ENCODE peak calls at places on chromosomes 7 and 10, in six cellular contexts. Q is neural progenitor cell; O is fibroblast of the conjunctiva; T is hepatocyte; M is activated T-cell treated with anti-CD3 and anti-CD28 coated beads, Interleukin-2, amount 50 U/mL, for 4 hours; R is activated CD8-positive, alpha-beta memory T cell treated with anti-CD3 and anti-CD28 coated beads for 1 hour. I is an unnamed sample.

GRCh38 chr7:109639561-109639960 is 1069.9 kb downstream of the DNAJB9 start:
- DNase-seq in T (no peak), M (no peak), Q (no peak), R (no peak), O (no peak), I (peak)

GRCh38 chr10:132139526-132139925 is 47.2 kb upstream of the DPYSL4 start:
- DNase-seq in R (no peak), O (no peak), Q (no peak), M (no peak), T (no peak), I (no peak)

GRCh38 chr10:85995791-85996190 is 370.8 kb downstream of the GRID1 start:
- DNase-seq in T (peak), M (no peak), Q (peak), O (no peak), R (no peak), I (no peak)

GRCh38 chr7:47132471-47132870 is 449.4 kb downstream of the TNS3 start:
- DNase-seq in Q (no peak), O (no peak), R (no peak), T (no peak), M (no peak), I (no peak)

GRCh38 chr10:7322623-7323022 is 88.2 kb downstream of the SFMBT2 start:
- DNase-seq in Q (no peak), M (no peak), T (no peak), R (no peak), O (no peak), I (no peak)

GRCh38 chr10:126225672-126226007 is 162.6 kb downstream of the ADAM12 start:
- DNase-seq in R (no peak), Q (no peak), T (no peak), M (no peak), O (no peak), I (no peak)

GRCh38 chr10:91163709-91164474 is 56.6 kb upstream of the PCGF5 start:
- DNase-seq in Q (peak), M (peak), T (peak), O (peak), R (peak), I (peak)

GRCh38 chr7:137801003-137801402 is 45.8 kb downstream of the DGKI start:
- DNase-seq in R (no peak), T (no peak), O (no peak), Q (no peak), M (no peak), I (no peak)

GRCh38 chr7:150875791-150876190 is 23.5 kb downstream of the AOC1 start:
- DNase-seq in O (no peak), Q (no peak), T (no peak), M (no peak), R (no peak), I (peak)

GRCh38 chr7:80155374-80155773 is 20.7 kb downstream of the GNAI1 start:
- DNase-seq in Q (no peak), T (no peak), R (no peak), O (no peak), M (no peak), I (no peak)

GRCh38 chr10:8468477-8468876 is 414.0 kb downstream of the GATA3 start:
- DNase-seq in R (no peak), O (no peak), T (no peak), Q (no peak), M (no peak), I (no peak)

GRCh38 chr7:80827238-80827633 is 91.6 kb downstream of the SEMA3C start:
- DNase-seq in T (no peak), Q (no peak), M (no peak), R (no peak), O (no peak), I (no peak)

GRCh38 chr10:13559124-13559700 is 27.6 kb upstream of the PRPF18 start:
- DNase-seq in R (no peak), O (no peak), M (no peak), Q (no peak), T (no peak), I (no peak)

GRCh38 chr7:120857558-120858298 is at the start of gene TSPAN12:
- DNase-seq in R (peak), O (no peak), Q (peak), T (peak), M (peak), I (peak)

GRCh38 chr10:87935290-87936141 is 72.1 kb downstream of the PTEN start:
- DNase-seq in T (no peak), M (no peak), Q (no peak), R (no peak), O (peak), I (no peak)

GRCh38 chr10:3426190-3426845 is 253.7 kb upstream of the PITRM1 start:
- DNase-seq in O (peak), T (peak), Q (no peak), R (no peak), M (no peak), I (no peak)

GRCh38 chr10:65194555-65194954 is 1673.4 kb downstream of the REEP3 start:
- DNase-seq in O (no peak), R (no peak), Q (no peak), T (peak), M (no peak), I (no peak)

GRCh38 chr10:29795856-29796255 is 161.1 kb upstream of the SVIL start:
- DNase-seq in R (no peak), T (no peak), Q (no peak), O (no peak), M (no peak), I (no peak)

GRCh38 chr7:82194011-82194410 is 249.6 kb downstream of the CACNA2D1 start:
- DNase-seq in Q (no peak), O (no peak), T (no peak), M (no peak), R (no peak), I (no peak)

GRCh38 chr7:3200504-3200903 is 100.5 kb upstream of the SDK1 start:
- DNase-seq in T (peak), O (no peak), R (no peak), Q (peak), M (no peak), I (peak)

GRCh38 chr7:15600298-15600697 is 38.5 kb upstream of the AGMO start:
- DNase-seq in T (no peak), O (no peak), M (no peak), Q (no peak), R (no peak), I (no peak)

GRCh38 chr10:129442866-129443265 is 24.2 kb upstream of the MGMT start:
- DNase-seq in M (no peak), R (no peak), O (no peak), T (no peak), Q (no peak), I (peak)

GRCh38 chr10:67527351-67527750 is 168.6 kb downstream of the CTNNA3 start:
- DNase-seq in T (no peak), M (no peak), R (no peak), Q (no peak), O (no peak), I (no peak)

GRCh38 chr7:95485749-95486148 is at the start of gene ASB4:
- DNase-seq in M (no peak), T (no peak), Q (no peak), O (no peak), R (no peak), I (no peak)

GRCh38 chr10:129963831-129964501 is at the start of gene EBF3:
- DNase-seq in R (peak), T (peak), M (no peak), O (no peak), Q (peak), I (peak)

GRCh38 chr7:73746378-73746777 is 7.8 kb upstream of the ABHD11 start:
- DNase-seq in M (no peak), T (no peak), O (no peak), Q (no peak), R (no peak), I (no peak)

GRCh38 chr7:128253701-128254100 is 12.6 kb downstream of the LEP start:
- DNase-seq in T (no peak), Q (no peak), M (no peak), R (no peak), O (no peak), I (no peak)

GRCh38 chr7:1018334-1018695 is 26.0 kb upstream of the GPR146 start:
- DNase-seq in O (no peak), Q (no peak), R (no peak), M (no peak), T (no peak), I (no peak)

GRCh38 chr10:77290528-77291155 is 347.0 kb downstream of the KCNMA1 start:
- DNase-seq in R (no peak), T (peak), Q (no peak), M (no peak), O (peak), I (peak)

GRCh38 chr7:92246363-92247101 is 758 bp downstream of the ANKIB1 start:
- DNase-seq in O (no peak), Q (peak), R (peak), T (peak), M (peak), I (peak)

GRCh38 chr10:76647276-76647675 is 990.3 kb downstream of the KCNMA1 start:
- DNase-seq in R (no peak), Q (no peak), O (no peak), T (no peak), M (no peak), I (no peak)

GRCh38 chr10:31926765-31927596 is 1.6 kb downstream of the ARHGAP12 start:
- DNase-seq in R (no peak), Q (peak), O (no peak), M (no peak), T (peak), I (no peak)

GRCh38 chr10:44071479-44071878 is 313.4 kb downstream of the CXCL12 start:
- DNase-seq in Q (no peak), M (no peak), R (no peak), O (peak), T (no peak), I (no peak)

GRCh38 chr10:36448760-36449681 is 676.4 kb upstream of the ANKRD30A start:
- DNase-seq in Q (peak), O (no peak), M (no peak), R (no peak), T (no peak), I (no peak)

GRCh38 chr10:95391570-95392249 is 100.9 kb upstream of the PDLIM1 start:
- DNase-seq in Q (peak), O (peak), M (no peak), R (no peak), T (peak), I (peak)

GRCh38 chr7:144414815-144415214 is 11.3 kb upstream of the NOBOX start:
- DNase-seq in R (no peak), T (no peak), M (no peak), O (no peak), Q (no peak), I (no peak)

I was measured in islet precursor cell.